ENCODE peak calls at places on chromosomes 7 and 10, in five cellular contexts. G is substantia nigra, I is epithelial cell of prostate, F is glutamatergic neuron, R is neural crest cell. O is an unnamed sample.

GRCh38 chr10:69869291-69869841 is 67.7 kb downstream of the COL13A1 start:
- DNase-seq in I (no peak), R (no peak), G (no peak), F (no peak), O (no peak)

GRCh38 chr10:78777466-78778256 is 291.1 kb upstream of the ZMIZ1 start:
- DNase-seq in R (no peak), I (no peak), G (peak), F (no peak), O (peak)

GRCh38 chr10:71244638-71245419 is 32.5 kb downstream of the UNC5B start:
- DNase-seq in F (no peak), I (no peak), R (no peak), G (no peak), O (no peak)

GRCh38 chr10:104199567-104199966 is 32.6 kb downstream of the CFAP43 start:
- DNase-seq in R (no peak), G (no peak), F (no peak), I (no peak), O (no peak)

GRCh38 chr7:125383324-125383723 is 453.7 kb upstream of the POT1 start:
- DNase-seq in R (no peak), F (no peak), I (no peak), G (no peak), O (no peak)

GRCh38 chr7:92797693-92798092 is 38.7 kb downstream of the CDK6 start:
- DNase-seq in F (no peak), R (no peak), G (no peak), I (no peak), O (no peak)

GRCh38 chr10:49279015-49279880 is 19.7 kb upstream of the C10orf71 start:
- DNase-seq in G (no peak), F (no peak), I (no peak), R (no peak), O (no peak)

GRCh38 chr10:35803046-35803445 is 160.9 kb upstream of the FZD8 start:
- DNase-seq in F (no peak), R (no peak), I (no peak), G (no peak), O (no peak)

GRCh38 chr7:129454249-129454551 is 20.0 kb downstream of the STRIP2 start:
- DNase-seq in G (no peak), R (no peak), I (no peak), F (no peak), O (no peak)